ENCODE peak calls at places on chromosomes 2 and 18, in ten cellular contexts. X is WTC11; N is frontal cortex; I is iPS DF 19.7; L is activated CD8-positive, alpha-beta memory T cell treated with anti-CD3 and anti-CD28 coated beads, Interleukin-2, amount 50 U/mL, for 4 hours; D is HTR-8/SVneo; K is T-cell; A is amniotic stem cell; Q is body of pancreas; S is activated naive CD4-positive, alpha-beta T cell treated with Interleukin-2 at 50 U/mL for 16 hours. Y is an unnamed sample.

GRCh38 chr2:199940373-199940772 is 14.9 kb downstream of the TYW5 start:
- DNase-seq in X (no peak), N (no peak), I (no peak), L (no peak), D (no peak), K (no peak), A (no peak), Q (no peak), S (no peak), Y (no peak)

GRCh38 chr2:218081063-218081462 is 12.0 kb downstream of the RUFY4 start:
- DNase-seq in X (no peak), N (no peak), I (no peak), L (no peak), D (no peak), K (no peak), A (no peak), Q (no peak), S (no peak), Y (peak)

GRCh38 chr18:46718501-46719341 is 38.1 kb downstream of the ST8SIA5 start:
- DNase-seq in X (no peak), N (no peak), I (no peak), L (no peak), D (peak), K (no peak), A (no peak), Q (no peak), S (no peak), Y (no peak)

GRCh38 chr18:46386788-46387187 is 270.2 kb downstream of the LOXHD1 start:
- DNase-seq in X (no peak), N (no peak), I (no peak), L (no peak), D (no peak), K (no peak), A (no peak), Q (peak), S (no peak), Y (no peak)

GRCh38 chr2:58120626-58121229 is 74.1 kb downstream of the VRK2 start:
- DNase-seq in X (no peak), N (no peak), I (no peak), L (no peak), D (no peak), K (no peak), A (no peak), Q (no peak), S (no peak), Y (no peak)

GRCh38 chr18:22694954-22695353 is 238.2 kb upstream of the RBBP8 start:
- DNase-seq in X (no peak), N (no peak), I (peak), L (no peak), D (peak), K (no peak), A (peak), Q (peak), S (no peak), Y (peak)

GRCh38 chr18:37393945-37394609 is 171.5 kb downstream of the CELF4 start:
- DNase-seq in X (peak), N (peak), I (peak), L (no peak), D (peak), K (no peak), A (peak), Q (peak), S (no peak), Y (peak)

GRCh38 chr18:23529597-23529996 is 26.3 kb downstream of the RMC1 start:
- DNase-seq in X (no peak), N (no peak), I (no peak), L (no peak), D (peak), K (no peak), A (no peak), Q (no peak), S (no peak), Y (no peak)

GRCh38 chr2:26187537-26188104 is 14.7 kb downstream of the GAREM2 start:
- DNase-seq in X (no peak), N (no peak), I (no peak), L (no peak), D (no peak), K (no peak), A (no peak), Q (no peak), S (no peak), Y (no peak)

GRCh38 chr2:227295806-227296205 is 29.2 kb upstream of the MFF start:
- DNase-seq in X (no peak), N (no peak), I (no peak), L (no peak), D (no peak), K (no peak), A (no peak), Q (no peak), S (no peak), Y (no peak)

GRCh38 chr18:32431753-32432152 is 38.9 kb downstream of the GAREM1 start:
- DNase-seq in X (no peak), N (no peak), I (no peak), L (no peak), D (no peak), K (no peak), A (no peak), Q (no peak), S (no peak), Y (no peak)

GRCh38 chr2:194346189-194346588 is 1310.8 kb upstream of the SLC39A10 start:
- DNase-seq in X (no peak), N (no peak), I (no peak), L (no peak), D (no peak), K (no peak), A (no peak), Q (no peak), S (no peak), Y (no peak)